ENCODE peak calls at places on chromosomes 11 and 22, in six cellular contexts. B, Z, M, J, S and L are unnamed samples.

GRCh38 chr11:35174666-35175065 is 35.7 kb downstream of the CD44 start:
- DNase-seq in B (no peak), Z (no peak), M (no peak), J (no peak), S (no peak), L (no peak)

GRCh38 chr11:2477254-2477653 is 32.4 kb downstream of the KCNQ1 start:
- DNase-seq in B (no peak), Z (no peak), M (no peak), J (no peak), S (no peak), L (no peak)

GRCh38 chr11:1776331-1776851 is 12.7 kb upstream of the CTSD start:
- DNase-seq in B (no peak), Z (no peak), M (no peak), J (no peak), S (no peak), L (no peak)

GRCh38 chr11:64802370-64803162 is 448 bp downstream of the MAP4K2 start:
- DNase-seq in B (peak; percentile 68), Z (no peak), M (no peak), J (no peak), S (peak; percentile 52), L (no peak)

GRCh38 chr22:36467946-36468345 is 13.5 kb downstream of the TXN2 start:
- DNase-seq in B (no peak), Z (peak; percentile 60), M (no peak), J (no peak), S (no peak), L (peak; percentile 92)

GRCh38 chr22:46701262-46701661 is 36.8 kb downstream of the CERK start:
- DNase-seq in B (peak; percentile 48), Z (no peak), M (no peak), J (no peak), S (no peak), L (no peak)

GRCh38 chr11:95305726-95306522 is 74.9 kb upstream of the SESN3 start:
- DNase-seq in B (no peak), Z (no peak), M (no peak), J (peak; percentile 48), S (no peak), L (no peak)

GRCh38 chr11:66727282-66727882 is 1.6 kb downstream of the SPTBN2 start:
- DNase-seq in B (no peak), Z (no peak), M (no peak), J (peak; percentile 15), S (no peak), L (peak; percentile 60)

GRCh38 chr22:46129390-46130041 is 20.8 kb upstream of the PPARA start:
- DNase-seq in B (no peak), Z (no peak), M (no peak), J (no peak), S (no peak), L (no peak)

GRCh38 chr11:66317322-66317765 is 500 bp upstream of the CD248 start:
- DNase-seq in B (peak; percentile 73), Z (no peak), M (peak; percentile 28), J (no peak), S (peak; percentile 59), L (no peak)

GRCh38 chr11:14015711-14016110 is 53.2 kb downstream of the SPON1 start:
- DNase-seq in B (no peak), Z (no peak), M (no peak), J (peak; percentile 87), S (no peak), L (peak; percentile 43)

GRCh38 chr11:61797263-61797944 is 4.7 kb downstream of the FEN1 start:
- DNase-seq in B (peak; percentile 83), Z (peak; percentile 37), M (peak; percentile 66), J (peak; percentile 84), S (peak; percentile 86), L (peak; percentile 54)

GRCh38 chr22:45602004-45602733 is 69.5 kb upstream of the ATXN10 start:
- DNase-seq in B (no peak), Z (no peak), M (no peak), J (no peak), S (no peak), L (no peak)

GRCh38 chr11:123122341-123122740 is 60.4 kb upstream of the HSPA8 start:
- DNase-seq in B (no peak), Z (no peak), M (no peak), J (no peak), S (peak; percentile 69), L (peak; percentile 11)

GRCh38 chr11:124900464-124900863 is 2.8 kb upstream of the ROBO4 start:
- DNase-seq in B (no peak), Z (peak; percentile 73), M (no peak), J (no peak), S (peak; percentile 56), L (peak; percentile 90)

GRCh38 chr11:103673773-103674172 is 362.7 kb upstream of the DDI1 start:
- DNase-seq in B (no peak), Z (no peak), M (no peak), J (no peak), S (no peak), L (no peak)

GRCh38 chr11:46390331-46391171 is 1.0 kb downstream of the CHRM4 start:
- DNase-seq in B (peak; percentile 86), Z (no peak), M (no peak), J (no peak), S (no peak), L (no peak)